ENCODE peak calls at places on chromosomes 5 and 9, in six cellular contexts. B, Y, D, H, V and S are unnamed samples.
A peak's percentile ranks its signal among the peaks of the same experiment; 100 is the strongest.

GRCh38 chr9:115941561-115942315 is 211.9 kb upstream of the PAPPA start:
- DNase-seq in B (no peak), H (no peak), V (no peak), Y (no peak), D (no peak), S (no peak)

GRCh38 chr9:94649100-94649855 is 10.0 kb upstream of the FBP1 start:
- DNase-seq in V (no peak), H (no peak), D (peak; percentile 55), B (no peak), Y (no peak), S (no peak)

GRCh38 chr5:173618927-173619519 is 2.6 kb upstream of the BOD1 start:
- DNase-seq in V (no peak), Y (no peak), H (no peak), B (peak; percentile 37), D (peak; percentile 68), S (peak; percentile 47)

GRCh38 chr5:55904152-55904551 is 53.0 kb downstream of the IL31RA start:
- DNase-seq in H (no peak), D (no peak), B (no peak), V (no peak), Y (no peak), S (no peak)

GRCh38 chr9:74775401-74775800 is 112.3 kb downstream of the TRPM6 start:
- DNase-seq in B (no peak), H (no peak), Y (no peak), D (no peak), V (no peak), S (no peak)

GRCh38 chr9:106487256-106487655 is 375.7 kb upstream of the ZNF462 start:
- DNase-seq in D (no peak), Y (no peak), B (no peak), H (no peak), V (no peak), S (no peak)

GRCh38 chr9:69599232-69599971 is 72.8 kb downstream of the APBA1 start:
- DNase-seq in D (no peak), V (no peak), Y (no peak), H (no peak), B (no peak), S (no peak)

GRCh38 chr9:1050125-1050895 is at the start of gene DMRT2:
- DNase-seq in V (peak; percentile 53), D (peak; percentile 85), B (peak; percentile 93), H (peak; percentile 89), Y (peak; percentile 92), S (no peak)

GRCh38 chr9:32875748-32876147 is 92.4 kb downstream of the TMEM215 start:
- DNase-seq in V (no peak), H (no peak), Y (no peak), D (no peak), B (no peak), S (no peak)

GRCh38 chr5:170266570-170267379 is 30.8 kb downstream of the LCP2 start:
- DNase-seq in H (no peak), V (no peak), B (no peak), D (no peak), Y (no peak), S (no peak)

GRCh38 chr9:20593551-20593950 is 28.7 kb downstream of the MLLT3 start:
- DNase-seq in V (no peak), H (no peak), Y (no peak), D (no peak), B (no peak), S (no peak)

GRCh38 chr5:170633235-170634041 is 129.6 kb downstream of the KCNIP1 start:
- DNase-seq in D (peak; percentile 69), B (peak; percentile 27), Y (no peak), H (peak; percentile 86), V (peak; percentile 60), S (peak; percentile 20)

GRCh38 chr9:89364664-89365531 is 46.6 kb downstream of the SECISBP2 start:
- DNase-seq in B (no peak), H (peak; percentile 54), D (no peak), V (no peak), Y (peak; percentile 73), S (no peak)

GRCh38 chr9:23728736-23729135 is 97.3 kb downstream of the ELAVL2 start:
- DNase-seq in D (no peak), H (no peak), Y (no peak), B (no peak), V (no peak), S (no peak)

GRCh38 chr5:124748687-124749594 is 2.5 kb upstream of the ZNF608 start:
- DNase-seq in V (peak; percentile 64), Y (no peak), D (peak; percentile 90), B (peak; percentile 87), H (peak; percentile 88), S (peak; percentile 86)

GRCh38 chr5:135449608-135450007 is 2.5 kb upstream of the DCANP1 start:
- DNase-seq in D (no peak), B (no peak), V (no peak), H (peak; percentile 50), Y (no peak), S (no peak)

GRCh38 chr9:119412399-119412798 is 43.2 kb upstream of the BRINP1 start:
- DNase-seq in Y (no peak), D (no peak), V (no peak), H (no peak), B (no peak), S (no peak)

GRCh38 chr9:114431770-114432169 is 44.0 kb upstream of the AKNA start:
- DNase-seq in V (no peak), B (no peak), H (no peak), D (no peak), Y (no peak), S (no peak)

GRCh38 chr9:15357050-15357653 is 50.1 kb upstream of the TTC39B start:
- DNase-seq in H (no peak), D (peak; percentile 23), V (no peak), Y (no peak), B (peak; percentile 66), S (no peak)

GRCh38 chr5:176387384-176387925 is 943 bp downstream of the NOP16 start:
- DNase-seq in B (no peak), Y (no peak), D (no peak), V (no peak), H (no peak), S (no peak)

GRCh38 chr5:6291961-6292360 is 86.4 kb downstream of the MED10 start:
- DNase-seq in B (no peak), V (no peak), Y (no peak), H (no peak), D (peak; percentile 18), S (no peak)

GRCh38 chr5:170265527-170265926 is 32.0 kb downstream of the LCP2 start:
- DNase-seq in B (no peak), Y (no peak), H (peak; percentile 86), D (no peak), V (peak; percentile 43), S (no peak)

GRCh38 chr9:134666208-134666607 is 24.6 kb downstream of the COL5A1 start:
- DNase-seq in D (no peak), H (no peak), V (peak; percentile 14), B (no peak), Y (no peak), S (no peak)

GRCh38 chr5:10564838-10565784 is 1.2 kb downstream of the ANKRD33B start:
- DNase-seq in H (no peak), Y (peak; percentile 88), B (no peak), D (no peak), V (no peak), S (no peak)

GRCh38 chr5:10562202-10563131 is 1.4 kb upstream of the ANKRD33B start:
- DNase-seq in Y (peak; percentile 82), B (no peak), V (no peak), D (no peak), H (peak; percentile 56), S (peak; percentile 66)

GRCh38 chr5:10563132-10563939 is 534 bp upstream of the ANKRD33B start:
- DNase-seq in B (peak; percentile 30), H (peak; percentile 82), D (peak; percentile 52), Y (peak; percentile 91), V (peak; percentile 36), S (no peak)

GRCh38 chr5:10565785-10566506 is 2.1 kb downstream of the ANKRD33B start:
- DNase-seq in V (no peak), Y (no peak), D (no peak), H (peak; percentile 48), B (no peak), S (no peak)

GRCh38 chr5:10563940-10564837 is at the start of gene ANKRD33B:
- DNase-seq in Y (peak; percentile 93), H (peak; percentile 74), V (peak; percentile 19), D (peak; percentile 77), B (peak; percentile 63), S (no peak)
- TF ChIP-seq EP300 in Y (no peak), H (no peak), V (no peak), D (no peak), B (no peak), S (no peak)

GRCh38 chr9:122264360-122265264 is at the start of the genes MRRF and RBM18:
- DNase-seq in H (peak; percentile 95), Y (peak; percentile 99), D (peak; percentile 95), B (peak; percentile 93), V (peak; percentile 93), S (peak; percentile 73)
- TF ChIP-seq EP300 in H (no peak), Y (no peak), D (no peak), B (no peak), V (no peak), S (peak; percentile 66)

DNA sequence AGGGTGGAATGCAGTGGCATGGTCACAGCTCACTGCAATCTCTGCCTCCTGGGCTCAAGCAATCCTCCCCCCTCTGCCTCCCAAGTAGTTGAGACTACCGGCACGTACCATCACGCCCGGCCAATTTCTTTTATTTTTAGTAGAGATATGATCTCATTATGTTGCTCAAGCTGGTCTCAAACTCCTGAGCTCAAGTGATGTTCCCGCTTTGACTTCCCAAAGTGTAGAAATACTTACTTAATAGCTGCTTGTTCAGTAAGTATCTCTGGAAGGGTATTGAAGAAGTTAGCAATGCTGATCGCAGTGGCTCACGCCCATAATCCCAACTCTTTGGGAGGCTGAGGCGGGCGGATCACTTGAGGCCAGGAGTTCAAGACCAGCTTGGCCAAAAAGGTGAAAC is 35.7 kb upstream of the PLIN2 start:
- DNase-seq in Y (no peak), V (no peak), D (peak; percentile 61), B (no peak), H (peak; percentile 73), S (no peak)
- TF ChIP-seq EP300 in Y (no peak), V (no peak), D (peak; percentile 68), B (no peak), H (no peak), S (no peak)

GRCh38 chr9:3971391-3972082 is 328.3 kb downstream of the GLIS3 start:
- DNase-seq in D (no peak), B (no peak), V (no peak), H (no peak), Y (no peak), S (no peak)

GRCh38 chr9:3963266-3964019 is 336.4 kb downstream of the GLIS3 start:
- DNase-seq in Y (no peak), B (no peak), D (peak; percentile 44), H (peak; percentile 67), V (peak; percentile 44), S (no peak)

GRCh38 chr9:3969846-3970245 is 330.0 kb downstream of the GLIS3 start:
- DNase-seq in B (no peak), Y (no peak), V (no peak), H (no peak), D (no peak), S (no peak)

GRCh38 chr9:3972687-3973086 is 327.2 kb downstream of the GLIS3 start:
- DNase-seq in H (no peak), D (no peak), B (no peak), V (no peak), Y (no peak), S (no peak)

DNA sequence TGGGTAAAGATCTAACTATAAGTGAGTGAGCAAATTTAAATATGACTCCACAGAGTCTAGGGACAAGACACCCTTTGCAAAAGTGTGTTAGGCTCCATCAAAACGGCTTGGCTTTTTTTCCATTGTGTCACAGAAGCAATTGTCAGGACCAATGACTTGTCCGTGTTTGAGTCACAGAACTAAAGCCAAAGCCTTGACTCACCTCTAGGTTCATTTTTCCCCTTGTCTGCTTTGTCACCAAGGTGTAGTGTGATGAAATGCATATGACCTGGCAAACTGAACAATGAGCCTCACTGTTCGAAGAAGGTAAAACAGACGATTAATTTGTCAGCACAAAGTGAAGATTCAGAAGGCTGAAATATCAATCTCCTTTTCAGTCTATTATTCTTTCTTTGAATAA is 331.0 kb downstream of the GLIS3 start:
- DNase-seq in Y (no peak), V (no peak), B (no peak), D (peak; percentile 26), H (no peak), S (no peak)
- TF ChIP-seq EP300 in Y (no peak), V (no peak), B (no peak), D (no peak), H (no peak), S (no peak)